ENCODE peak calls at places on chromosomes 11 and 22, in nine cellular contexts. W, B, G, S, M, O, K, N and D are unnamed samples.

GRCh38 chr11:12803086-12803826 is 129.0 kb downstream of the TEAD1 start:
- DNase-seq in W (no peak), B (no peak), G (no peak), S (no peak), M (peak; percentile 41), O (no peak), K (no peak), N (no peak), D (no peak)

GRCh38 chr22:26330971-26331625 is 98.0 kb upstream of the ASPHD2 start:
- DNase-seq in W (peak; percentile 33), B (peak; percentile 15), G (peak; percentile 51), S (peak; percentile 81), M (peak; percentile 60), O (peak; percentile 72), K (peak; percentile 76), N (peak; percentile 73), D (no peak)

GRCh38 chr11:132353255-132353654 is 982.8 kb downstream of the NTM start:
- DNase-seq in W (no peak), B (no peak), G (no peak), S (no peak), M (no peak), O (no peak), K (no peak), N (no peak), D (no peak)

GRCh38 chr11:120532511-120533196 is 21.1 kb downstream of the GRIK4 start:
- DNase-seq in W (no peak), B (no peak), G (no peak), S (no peak), M (no peak), O (no peak), K (no peak), N (no peak), D (no peak)

GRCh38 chr11:117468888-117469287 is 141.2 kb downstream of the CEP164 start:
- DNase-seq in W (no peak), B (no peak), G (no peak), S (peak; percentile 33), M (no peak), O (no peak), K (no peak), N (no peak), D (no peak)

GRCh38 chr11:116829525-116830183 is at the start of gene APOC3:
- DNase-seq in W (no peak), B (no peak), G (no peak), S (no peak), M (no peak), O (no peak), K (no peak), N (no peak), D (no peak)

GRCh38 chr11:73565804-73566203 is 32.1 kb downstream of the FAM168A start:
- DNase-seq in W (no peak), B (no peak), G (no peak), S (no peak), M (no peak), O (no peak), K (no peak), N (no peak), D (no peak)

GRCh38 chr11:65593518-65594414 is 1.8 kb downstream of the KCNK7 start:
- DNase-seq in W (no peak), B (no peak), G (no peak), S (peak; percentile 80), M (no peak), O (no peak), K (peak; percentile 75), N (peak; percentile 43), D (peak; percentile 63)

GRCh38 chr11:102994101-102994500 is 38.6 kb upstream of the MMP13 start:
- DNase-seq in W (no peak), B (no peak), G (peak; percentile 52), S (no peak), M (no peak), O (no peak), K (no peak), N (no peak), D (no peak)

GRCh38 chr11:9681583-9682372 is 17.9 kb downstream of the SWAP70 start:
- DNase-seq in W (no peak), B (no peak), G (no peak), S (no peak), M (no peak), O (no peak), K (no peak), N (no peak), D (no peak)